ENCODE peak calls at places on chromosomes 5 and 9, in five cellular contexts. Y, H, K, W and R are unnamed samples.

GRCh38 chr9:95107001-95107749 is 210.3 kb downstream of the FANCC start:
- DNase-seq in W (no peak), K (no peak), H (no peak), Y (no peak), R (no peak)

GRCh38 chr5:172559004-172559932 is 81.8 kb upstream of the NEURL1B start:
- DNase-seq in Y (peak), W (no peak), H (no peak), K (no peak), R (no peak)

GRCh38 chr5:36252722-36253340 is 11.1 kb upstream of the NADK2 start:
- DNase-seq in K (no peak), H (no peak), Y (no peak), W (no peak), R (no peak)

GRCh38 chr5:178319541-178320041 is 87.0 kb upstream of the PHYKPL start:
- DNase-seq in K (no peak), W (no peak), Y (peak), H (no peak), R (no peak)

GRCh38 chr5:178428341-178429155 is 161.6 kb downstream of the COL23A1 start:
- DNase-seq in W (no peak), Y (peak), H (no peak), K (no peak), R (no peak)

GRCh38 chr5:129392681-129393080 is 67.4 kb upstream of the ADAMTS19 start:
- DNase-seq in W (no peak), K (no peak), H (no peak), Y (no peak), R (no peak)

GRCh38 chr5:150672237-150672883 is 11.3 kb downstream of the MYOZ3 start:
- DNase-seq in K (peak), Y (peak), W (no peak), H (no peak), R (no peak)

GRCh38 chr5:54148062-54148461 is 162.3 kb downstream of the ARL15 start:
- DNase-seq in H (no peak), Y (no peak), K (no peak), W (no peak), R (no peak)

GRCh38 chr9:30504502-30504905 is 1879.9 kb upstream of the ACO1 start:
- DNase-seq in K (no peak), W (no peak), H (no peak), Y (no peak), R (peak)

GRCh38 chr5:180900178-180900577 is 1.2 kb downstream of the BTNL8 start:
- DNase-seq in W (no peak), K (no peak), Y (no peak), H (no peak), R (no peak)

GRCh38 chr5:103391659-103392058 is 133.1 kb downstream of the MACIR start:
- DNase-seq in H (no peak), K (no peak), Y (no peak), W (no peak), R (no peak)

GRCh38 chr9:37969130-37969529 is 65.2 kb upstream of the SLC25A51 start:
- DNase-seq in K (no peak), W (no peak), Y (peak), H (no peak), R (no peak)

GRCh38 chr5:176543428-176544182 is 5.5 kb upstream of the CDHR2 start:
- DNase-seq in Y (peak), H (peak), W (peak), K (peak), R (peak)

GRCh38 chr5:3010301-3010952 is 258.9 kb upstream of the IRX2 start:
- DNase-seq in H (no peak), K (no peak), W (no peak), Y (no peak), R (no peak)

GRCh38 chr9:114981095-114981494 is 50.7 kb upstream of the TNFSF8 start:
- DNase-seq in Y (no peak), W (no peak), K (no peak), H (no peak), R (no peak)

GRCh38 chr9:83097633-83098032 is 34.7 kb upstream of the RASEF start:
- DNase-seq in K (no peak), W (no peak), Y (no peak), H (no peak), R (no peak)

GRCh38 chr5:38467353-38468040 is 88.9 kb downstream of the LIFR start:
- DNase-seq in K (no peak), H (no peak), W (no peak), Y (peak), R (no peak)

GRCh38 chr5:154491951-154492350 is 13.9 kb upstream of the HAND1 start:
- DNase-seq in H (no peak), K (no peak), Y (no peak), W (no peak), R (no peak)

GRCh38 chr5:74454263-74455030 is 186.1 kb downstream of the ENC1 start:
- DNase-seq in K (no peak), W (no peak), H (no peak), Y (no peak), R (no peak)

GRCh38 chr5:28734396-28734795 is 1696.0 kb upstream of the CDH9 start:
- DNase-seq in K (no peak), Y (no peak), H (no peak), W (no peak), R (no peak)

GRCh38 chr9:96554801-96555566 is 64.7 kb downstream of the CDC14B start:
- DNase-seq in W (no peak), Y (no peak), K (no peak), H (no peak), R (no peak)

GRCh38 chr5:79093762-79094161 is 17.8 kb upstream of the BHMT start:
- DNase-seq in K (no peak), H (no peak), W (no peak), Y (no peak), R (no peak)

GRCh38 chr5:141838326-141839014 is 39.7 kb downstream of the PCDH1 start:
- DNase-seq in W (no peak), H (no peak), K (no peak), Y (no peak), R (peak)

GRCh38 chr9:37382982-37383357 is 39.5 kb upstream of the GRHPR start:
- DNase-seq in K (no peak), Y (no peak), H (no peak), W (no peak), R (no peak)

GRCh38 chr9:118674942-118675341 is 694.3 kb downstream of the BRINP1 start:
- DNase-seq in K (no peak), W (no peak), Y (no peak), H (no peak), R (no peak)

GRCh38 chr5:175652741-175653663 is 4.9 kb upstream of the HRH2 start:
- DNase-seq in Y (no peak), W (peak), H (peak), K (no peak), R (no peak)

GRCh38 chr9:126676685-126677143 is 63.0 kb downstream of the LMX1B start:
- DNase-seq in Y (no peak), W (no peak), H (no peak), K (no peak), R (no peak)